ENCODE peak calls at places on chromosomes 3 and 15, in five cellular contexts. S, C, J, G and N are unnamed samples.

GRCh38 chr3:154779571-154779970 is 300.5 kb upstream of the MME start:
- DNase-seq in S (no peak), C (peak; percentile 45), J (peak; percentile 52), G (no peak), N (peak; percentile 9)

GRCh38 chr3:50245251-50245745 is 9.3 kb downstream of the GNAI2 start:
- DNase-seq in S (no peak), C (peak; percentile 52), J (no peak), G (no peak), N (no peak)

GRCh38 chr3:187616307-187616939 is 53.8 kb downstream of the SST start:
- DNase-seq in S (peak; percentile 72), C (peak; percentile 49), J (peak; percentile 25), G (peak; percentile 61), N (no peak)

GRCh38 chr3:40681658-40682055 is 156.9 kb downstream of the ZNF621 start:
- DNase-seq in S (no peak), C (no peak), J (no peak), G (no peak), N (no peak)

GRCh38 chr3:150106752-150107428 is 136.2 kb upstream of the PFN2 start:
- DNase-seq in S (no peak), C (no peak), J (peak; percentile 76), G (no peak), N (no peak)

GRCh38 chr15:97141360-97141759 is 810.9 kb downstream of the NR2F2 start:
- DNase-seq in S (no peak), C (no peak), J (no peak), G (no peak), N (no peak)

GRCh38 chr3:53650928-53651654 is 156.7 kb downstream of the CACNA1D start:
- DNase-seq in S (no peak), C (no peak), J (no peak), G (no peak), N (no peak)

GRCh38 chr3:174862101-174862500 is 3.0 kb downstream of the NAALADL2 start:
- DNase-seq in S (peak; percentile 4), C (no peak), J (no peak), G (peak; percentile 35), N (peak; percentile 17)

GRCh38 chr3:36705015-36705414 is 59.3 kb downstream of the DCLK3 start:
- DNase-seq in S (no peak), C (no peak), J (no peak), G (no peak), N (no peak)

GRCh38 chr3:136311256-136311655 is 61.1 kb downstream of the PCCB start:
- DNase-seq in S (no peak), C (no peak), J (no peak), G (no peak), N (no peak)

GRCh38 chr15:44009056-44009455 is 182.3 kb downstream of the WDR76 start:
- DNase-seq in S (no peak), C (no peak), J (no peak), G (no peak), N (no peak)

DNA sequence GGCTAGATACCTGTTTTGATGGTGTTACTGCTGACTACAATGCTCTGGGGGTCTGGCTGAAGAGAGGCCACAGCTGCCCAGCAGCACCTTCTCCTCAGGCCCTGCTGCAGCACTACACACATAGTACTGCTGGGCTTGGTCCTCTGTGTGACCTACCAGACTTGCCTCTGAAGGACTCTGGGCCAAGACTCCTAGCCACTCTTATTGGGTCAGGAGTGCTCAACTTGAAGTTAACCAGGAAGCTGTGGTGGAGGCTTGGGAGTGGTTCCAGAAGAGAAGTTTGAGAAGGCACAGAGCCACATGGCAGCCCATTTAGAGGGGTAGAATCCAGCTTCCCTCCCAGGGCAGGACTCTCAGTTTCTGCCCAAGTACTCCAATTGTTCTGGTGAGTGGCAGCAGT is 16.6 kb downstream of the ELP6 start:
- DNase-seq in S (no peak), C (no peak), J (no peak), G (no peak), N (no peak)
- H3K27me3 ChIP-seq in S (no peaks in the 10 kb centered on the region), C (no peaks in the 10 kb centered on the region), J (no peaks in the 10 kb centered on the region), G (no peaks in the 10 kb centered on the region), N (no peaks in the 10 kb centered on the region)

DNA sequence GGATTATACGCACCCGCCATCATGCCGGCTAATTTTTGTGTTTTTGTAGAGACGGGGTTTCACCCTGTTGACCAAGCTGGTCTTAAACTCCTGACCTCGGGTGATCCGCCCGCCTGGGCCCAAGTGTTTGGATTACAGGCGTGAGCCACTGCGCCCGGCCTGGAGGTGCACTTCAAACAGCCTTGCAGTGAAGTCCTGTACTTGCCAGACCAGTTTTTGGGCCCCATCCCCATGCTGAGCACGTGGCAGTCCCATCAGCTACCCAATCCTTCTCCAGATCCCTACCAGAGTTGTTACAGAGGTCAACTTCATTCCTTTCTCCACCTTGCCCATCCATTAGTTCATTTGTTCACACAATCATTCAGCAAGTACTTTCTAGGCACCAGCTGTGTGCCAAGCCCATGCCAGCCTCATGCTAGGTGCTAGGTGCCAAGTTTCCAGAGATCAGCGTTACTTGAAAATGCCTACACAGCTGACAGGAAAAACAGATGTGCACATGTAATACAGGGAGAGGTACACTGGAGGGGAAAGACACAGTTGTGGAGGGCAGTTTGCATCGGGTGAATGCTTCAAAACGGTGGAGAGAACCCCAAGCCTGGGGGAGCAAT is 2.2 kb downstream of the DNAH1 start:
- DNase-seq in S (no peak), C (no peak), J (no peak), G (no peak), N (no peak)
- H3K27me3 ChIP-seq in S (peaks cover 12% of the 10 kb centered on the region), C (no peaks in the 10 kb centered on the region), J (no peaks in the 10 kb centered on the region), G (no peaks in the 10 kb centered on the region), N (peaks cover 8% of the 10 kb centered on the region)

DNA sequence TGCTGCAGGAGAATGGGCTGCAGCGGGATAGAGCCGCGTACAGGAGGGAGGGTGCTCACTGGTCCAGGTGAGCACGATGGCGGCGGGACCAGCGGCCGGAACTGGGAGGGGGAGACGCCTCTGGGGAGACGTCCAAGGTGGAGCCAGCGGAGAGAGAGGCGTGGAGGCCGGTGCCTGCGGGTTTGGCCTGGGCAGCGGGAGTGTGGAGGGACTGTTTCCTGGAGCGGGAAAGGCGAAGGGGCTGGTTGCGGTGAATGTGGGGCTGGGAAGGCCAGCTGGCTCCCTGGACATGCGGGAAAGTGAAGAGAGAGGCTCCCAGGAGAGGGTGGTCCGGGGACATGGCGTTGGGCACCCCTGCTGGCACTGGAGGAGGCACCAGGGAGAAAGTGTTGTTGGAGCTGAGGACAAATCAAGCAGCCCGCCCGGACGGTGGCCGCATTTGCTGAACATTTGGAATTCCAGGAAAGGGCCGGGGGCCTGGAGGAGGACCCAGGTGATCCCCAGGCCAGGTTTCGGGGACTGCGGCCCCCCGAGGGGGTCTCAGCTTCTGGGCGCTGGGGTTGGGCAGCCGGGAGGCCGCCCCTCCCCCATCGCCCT is 34.3 kb downstream of the DNAJB8 start:
- DNase-seq in S (no peak), C (no peak), J (no peak), G (no peak), N (no peak)
- H3K27me3 ChIP-seq in S (peaks cover 62% of the 10 kb centered on the region), C (no peaks in the 10 kb centered on the region), J (peaks cover 55% of the 10 kb centered on the region), G (peaks cover 8% of the 10 kb centered on the region), N (peaks cover 66% of the 10 kb centered on the region)

GRCh38 chr15:67197364-67197695 is 57.1 kb downstream of the AAGAB start:
- DNase-seq in S (no peak), C (no peak), J (no peak), G (no peak), N (no peak)

GRCh38 chr15:67195305-67195704 is 59.2 kb downstream of the AAGAB start:
- DNase-seq in S (no peak), C (no peak), J (no peak), G (no peak), N (no peak)

GRCh38 chr15:67196222-67196621 is 58.2 kb downstream of the AAGAB start:
- DNase-seq in S (no peak), C (no peak), J (no peak), G (no peak), N (no peak)

GRCh38 chr15:67198157-67198754 is 56.2 kb downstream of the AAGAB start:
- DNase-seq in S (no peak), C (no peak), J (no peak), G (no peak), N (no peak)

GRCh38 chr15:67196672-67197363 is 57.6 kb downstream of the AAGAB start:
- DNase-seq in S (no peak), C (peak; percentile 63), J (no peak), G (no peak), N (no peak)
- H3K27me3 ChIP-seq in S (no peaks in the 10 kb centered on the region), C (no peaks in the 10 kb centered on the region), J (no peaks in the 10 kb centered on the region), G (no peaks in the 10 kb centered on the region), N (no peaks in the 10 kb centered on the region)

DNA sequence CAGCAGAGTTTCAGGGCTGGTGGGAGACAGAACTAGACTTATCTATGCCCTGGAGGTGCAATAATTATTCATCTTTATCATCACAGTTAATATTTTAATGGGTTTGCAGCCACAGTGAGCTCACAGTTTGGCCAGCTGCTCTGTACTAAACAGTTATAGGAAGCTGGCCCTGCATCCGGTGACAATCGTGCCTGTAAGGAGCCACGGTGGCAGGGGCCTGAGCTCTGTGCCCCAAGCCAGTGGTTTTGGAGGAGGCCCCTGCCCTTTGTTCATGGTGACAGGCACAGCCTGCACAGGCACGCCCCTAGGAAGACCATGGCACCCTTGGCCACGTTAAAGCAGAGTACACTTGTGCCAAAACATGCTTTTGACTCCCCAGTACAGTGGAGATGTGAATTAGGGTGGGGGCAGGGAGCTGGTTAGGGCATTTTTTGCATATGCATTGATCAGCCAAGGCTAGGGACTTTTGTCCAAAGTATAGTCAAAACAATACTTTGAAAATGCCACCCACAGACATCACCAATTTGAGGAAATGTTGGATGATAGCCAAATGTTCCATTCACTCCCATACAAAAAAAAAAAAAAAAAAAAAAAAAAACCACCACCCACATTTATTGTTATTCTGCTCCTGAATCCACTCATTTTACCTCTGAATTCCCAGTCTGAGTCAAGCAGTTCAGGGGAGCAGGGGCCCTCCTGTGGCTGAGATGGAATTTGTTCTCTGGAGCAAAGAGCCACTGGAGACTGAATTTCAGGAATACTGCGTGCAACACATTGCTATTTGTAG is 3.4 kb upstream of the RFTN1 start:
- DNase-seq in S (peak; percentile 73), C (peak; percentile 71), J (no peak), G (no peak), N (no peak)
- H3K27me3 ChIP-seq in S (no peaks in the 10 kb centered on the region), C (no peaks in the 10 kb centered on the region), J (no peaks in the 10 kb centered on the region), G (peaks cover 12% of the 10 kb centered on the region), N (peaks cover 5% of the 10 kb centered on the region)

DNA sequence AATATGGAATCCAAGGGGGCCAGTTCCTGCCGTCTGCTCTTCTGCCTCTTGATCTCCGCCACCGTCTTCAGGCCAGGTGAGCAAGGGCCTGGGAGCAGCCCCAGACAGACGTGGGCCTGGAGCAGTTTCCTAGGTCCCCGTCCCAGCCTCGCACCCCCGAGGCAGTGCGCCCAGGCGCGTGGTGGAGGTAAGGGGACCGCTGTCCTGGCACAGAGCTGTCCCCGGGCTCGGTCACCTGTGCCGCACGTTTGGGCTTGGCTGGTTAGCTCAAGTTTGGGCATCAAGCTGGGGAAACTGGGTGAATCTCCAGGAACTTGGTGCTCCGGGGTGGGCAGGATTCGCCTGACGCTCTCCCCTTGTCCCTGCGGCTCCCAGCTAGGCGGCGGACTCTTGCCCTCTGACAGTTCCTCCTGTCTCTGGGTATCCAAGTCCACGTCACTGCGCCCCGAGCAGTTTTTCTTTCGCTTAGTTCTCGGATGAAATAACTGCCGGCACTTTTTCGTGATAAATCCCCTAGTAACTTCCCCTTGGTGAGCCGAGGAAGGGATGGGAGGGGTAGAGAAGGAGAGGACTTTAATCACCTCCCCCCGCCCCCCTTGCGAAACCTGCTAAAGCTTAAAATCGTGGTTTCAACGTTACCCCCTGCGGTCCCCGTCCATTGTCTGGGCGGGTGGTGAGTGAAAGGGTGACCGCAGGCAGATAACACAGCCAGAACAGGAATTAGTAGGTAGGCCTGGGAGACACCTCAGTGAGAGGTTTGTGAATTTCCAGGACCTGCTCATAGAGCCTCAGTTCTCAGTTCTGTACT is 901 bp downstream of the ALCAM start:
- DNase-seq in S (peak; percentile 45), C (peak; percentile 82), J (peak; percentile 70), G (no peak), N (no peak)
- H3K27me3 ChIP-seq in S (peaks cover 12% of the 10 kb centered on the region), C (no peaks in the 10 kb centered on the region), J (no peaks in the 10 kb centered on the region), G (no peaks in the 10 kb centered on the region), N (no peaks in the 10 kb centered on the region)

GRCh38 chr3:43423142-43423541 is 136.8 kb downstream of the SNRK start:
- DNase-seq in S (no peak), C (no peak), J (peak; percentile 23), G (no peak), N (no peak)
- H3K27me3 ChIP-seq in S (no peaks in the 10 kb centered on the region), C (no peaks in the 10 kb centered on the region), J (no peaks in the 10 kb centered on the region), G (no peaks in the 10 kb centered on the region), N (no peaks in the 10 kb centered on the region)